ENCODE peak calls at places on chromosomes 13 and 19, in ten cellular contexts. C is lower lobe of right lung; S is GM10248; I is CD8-positive, alpha-beta T cell; J is ascending aorta; A is cardiac fibroblast; M is Peyer's patch; K is fibroblast of the aortic adventitia; H is tibial artery; N is OCI-LY7. D is an unnamed sample.

GRCh38 chr13:113129921-113130750 is 7.5 kb downstream of the F10 start:
- DNase-seq in C (peak), S (no peak), I (peak), J (peak), A (peak), M (no peak), K (no peak), H (no peak), N (no peak), D (no peak)

GRCh38 chr13:103605546-103606326 is 539.5 kb upstream of the SLC10A2 start:
- DNase-seq in C (no peak), S (no peak), I (no peak), J (no peak), A (no peak), M (no peak), K (no peak), H (no peak), N (no peak), D (no peak)

GRCh38 chr19:50368649-50369570 is 3.5 kb upstream of the NAPSA start:
- DNase-seq in C (peak), S (peak), I (peak), J (peak), A (peak), M (peak), K (peak), H (peak), N (peak), D (peak)

GRCh38 chr19:30167976-30168635 is 204.1 kb upstream of the ZNF536 start:
- DNase-seq in C (no peak), S (no peak), I (no peak), J (no peak), A (no peak), M (no peak), K (no peak), H (no peak), N (no peak), D (peak)

GRCh38 chr13:46296465-46296822 is 84.7 kb downstream of the LRRC63 start:
- DNase-seq in C (no peak), S (no peak), I (no peak), J (no peak), A (no peak), M (no peak), K (no peak), H (no peak), N (no peak), D (no peak)

GRCh38 chr19:9128171-9128570 is 1.4 kb upstream of the OR7G3 start:
- DNase-seq in C (no peak), S (no peak), I (no peak), J (no peak), A (peak), M (no peak), K (no peak), H (no peak), N (no peak), D (no peak)

GRCh38 chr13:103523853-103524252 is 457.6 kb upstream of the SLC10A2 start:
- DNase-seq in C (no peak), S (no peak), I (no peak), J (no peak), A (no peak), M (no peak), K (no peak), H (no peak), N (no peak), D (no peak)

GRCh38 chr19:44685877-44686276 is 13.1 kb upstream of the CEACAM16 start:
- DNase-seq in C (no peak), S (no peak), I (no peak), J (no peak), A (peak), M (no peak), K (peak), H (no peak), N (no peak), D (no peak)

GRCh38 chr13:70188567-70188966 is 80.3 kb upstream of the KLHL1 start:
- DNase-seq in C (no peak), S (no peak), I (no peak), J (no peak), A (no peak), M (no peak), K (no peak), H (no peak), N (no peak), D (no peak)

GRCh38 chr13:44197791-44198770 is 175.5 kb upstream of the SERP2 start:
- DNase-seq in C (no peak), S (peak), I (no peak), J (no peak), A (no peak), M (no peak), K (peak), H (no peak), N (no peak), D (peak)

GRCh38 chr19:55113570-55114039 is 3.8 kb downstream of the PPP1R12C start:
- DNase-seq in C (peak), S (no peak), I (no peak), J (peak), A (peak), M (peak), K (peak), H (peak), N (peak), D (no peak)

GRCh38 chr19:7370546-7370945 is 21.8 kb downstream of the ARHGEF18 start:
- DNase-seq in C (no peak), S (no peak), I (no peak), J (no peak), A (no peak), M (no peak), K (no peak), H (no peak), N (no peak), D (no peak)

GRCh38 chr19:43532571-43532961 is 422 bp upstream of the ZNF575 start:
- DNase-seq in C (peak), S (peak), I (no peak), J (peak), A (no peak), M (no peak), K (peak), H (peak), N (peak), D (peak)

GRCh38 chr19:17681505-17682125 is 6.5 kb downstream of the UNC13A start:
- DNase-seq in C (no peak), S (peak), I (peak), J (peak), A (peak), M (no peak), K (peak), H (no peak), N (peak), D (peak)

GRCh38 chr19:48102870-48103751 is 7.5 kb downstream of the PLA2G4C start:
- DNase-seq in C (no peak), S (no peak), I (no peak), J (no peak), A (peak), M (no peak), K (peak), H (no peak), N (peak), D (peak)

GRCh38 chr19:17755977-17756670 is 4.8 kb downstream of the FCHO1 start:
- DNase-seq in C (no peak), S (peak), I (peak), J (no peak), A (peak), M (peak), K (peak), H (no peak), N (peak), D (peak)

GRCh38 chr19:18496167-18496979 is 25.5 kb downstream of the ELL start:
- DNase-seq in C (peak), S (peak), I (peak), J (no peak), A (peak), M (peak), K (peak), H (no peak), N (no peak), D (peak)

GRCh38 chr19:41882568-41883462 is at the start of gene ARHGEF1:
- DNase-seq in C (peak), S (peak), I (peak), J (no peak), A (no peak), M (peak), K (no peak), H (peak), N (peak), D (peak)

GRCh38 chr13:33971305-33971819 is 153.4 kb downstream of the RFC3 start:
- DNase-seq in C (no peak), S (no peak), I (no peak), J (no peak), A (no peak), M (no peak), K (peak), H (no peak), N (no peak), D (no peak)

GRCh38 chr19:35142531-35143230 is 374 bp upstream of the FXYD7 start:
- DNase-seq in C (no peak), S (peak), I (peak), J (no peak), A (no peak), M (peak), K (no peak), H (peak), N (peak), D (peak)

GRCh38 chr13:76894401-76895110 is 8.4 kb upstream of the KCTD12 start:
- DNase-seq in C (no peak), S (no peak), I (no peak), J (no peak), A (no peak), M (no peak), K (no peak), H (no peak), N (no peak), D (no peak)

GRCh38 chr13:80157261-80157942 is 183.5 kb downstream of the SPRY2 start:
- DNase-seq in C (no peak), S (no peak), I (no peak), J (no peak), A (peak), M (no peak), K (peak), H (no peak), N (no peak), D (no peak)

GRCh38 chr13:27262546-27262945 is 8.1 kb upstream of the RASL11A start:
- DNase-seq in C (no peak), S (no peak), I (no peak), J (no peak), A (no peak), M (no peak), K (no peak), H (no peak), N (no peak), D (no peak)

GRCh38 chr19:28701491-28701890 is 511.5 kb downstream of the UQCRFS1 start:
- DNase-seq in C (no peak), S (no peak), I (no peak), J (no peak), A (peak), M (no peak), K (peak), H (no peak), N (no peak), D (no peak)

GRCh38 chr13:75687145-75687763 is 51.1 kb downstream of the LMO7 start:
- DNase-seq in C (no peak), S (no peak), I (no peak), J (no peak), A (peak), M (no peak), K (peak), H (no peak), N (peak), D (no peak)

GRCh38 chr13:40186636-40187323 is 479.7 kb downstream of the FOXO1 start:
- DNase-seq in C (no peak), S (no peak), I (peak), J (no peak), A (no peak), M (no peak), K (no peak), H (no peak), N (no peak), D (no peak)

GRCh38 chr13:63517376-63517775 is 2101.7 kb upstream of the PCDH20 start:
- DNase-seq in C (no peak), S (no peak), I (no peak), J (no peak), A (no peak), M (no peak), K (no peak), H (no peak), N (no peak), D (no peak)

GRCh38 chr13:79692846-79693245 is 211.9 kb downstream of the NDFIP2 start:
- DNase-seq in C (no peak), S (no peak), I (no peak), J (no peak), A (peak), M (no peak), K (peak), H (no peak), N (no peak), D (no peak)

GRCh38 chr19:40370997-40371801 is 18.8 kb downstream of the HIPK4 start:
- DNase-seq in C (no peak), S (no peak), I (no peak), J (no peak), A (no peak), M (no peak), K (no peak), H (no peak), N (no peak), D (no peak)

GRCh38 chr19:40374084-40374483 is 15.9 kb downstream of the HIPK4 start:
- DNase-seq in C (no peak), S (no peak), I (no peak), J (no peak), A (no peak), M (no peak), K (no peak), H (no peak), N (no peak), D (no peak)

GRCh38 chr19:40367577-40368434 is 19.3 kb downstream of the PLD3 start:
- DNase-seq in C (no peak), S (no peak), I (no peak), J (no peak), A (no peak), M (no peak), K (no peak), H (no peak), N (no peak), D (no peak)

GRCh38 chr19:40369797-40370196 is 20.2 kb downstream of the HIPK4 start:
- DNase-seq in C (no peak), S (no peak), I (no peak), J (no peak), A (no peak), M (no peak), K (no peak), H (no peak), N (no peak), D (no peak)

DNA sequence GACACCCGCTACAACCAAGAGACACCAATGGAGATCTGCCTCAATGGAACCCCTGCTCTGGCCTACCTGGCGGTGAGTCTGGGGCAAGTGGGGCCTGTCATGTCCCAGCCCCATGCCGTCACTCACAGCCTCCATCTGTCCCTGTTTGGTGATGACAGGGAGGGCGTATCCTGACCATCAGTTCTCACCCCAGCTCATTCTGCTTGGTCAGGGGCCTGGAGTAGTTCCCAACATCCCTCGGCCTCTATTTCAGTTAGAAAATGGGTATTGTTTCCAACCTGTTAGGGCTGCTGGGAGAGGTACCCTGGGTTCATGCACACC is 18.2 kb downstream of the HIPK4 start:
- DNase-seq in C (no peak), S (no peak), I (no peak), J (no peak), A (no peak), M (no peak), K (no peak), H (no peak), N (no peak), D (no peak)
- TF ChIP-seq CTCF in C (no peak), S (no peak), I (no peak), J (no peak), A (no peak), M (no peak), K (no peak), H (no peak), N (no peak), D (no peak)

GRCh38 chr19:2120821-2121220 is 24.1 kb downstream of the IZUMO4 start:
- DNase-seq in C (no peak), S (no peak), I (no peak), J (no peak), A (no peak), M (no peak), K (no peak), H (no peak), N (no peak), D (no peak)

GRCh38 chr19:2122982-2123381 is 26.3 kb downstream of the IZUMO4 start:
- DNase-seq in C (no peak), S (no peak), I (no peak), J (no peak), A (no peak), M (no peak), K (no peak), H (no peak), N (no peak), D (no peak)

GRCh38 chr19:2122251-2122650 is 25.5 kb downstream of the IZUMO4 start:
- DNase-seq in C (no peak), S (no peak), I (no peak), J (no peak), A (no peak), M (no peak), K (no peak), H (no peak), N (no peak), D (no peak)

GRCh38 chr19:2121416-2122051 is 24.8 kb downstream of the IZUMO4 start:
- DNase-seq in C (no peak), S (no peak), I (no peak), J (no peak), A (no peak), M (no peak), K (no peak), H (no peak), N (no peak), D (no peak)

GRCh38 chr19:2123682-2124387 is 27.1 kb downstream of the IZUMO4 start:
- DNase-seq in C (no peak), S (no peak), I (no peak), J (no peak), A (no peak), M (no peak), K (no peak), H (no peak), N (no peak), D (no peak)
- TF ChIP-seq CTCF in C (no peak), S (no peak), I (no peak), J (no peak), A (no peak), M (no peak), K (no peak), H (no peak), N (no peak), D (no peak)

GRCh38 chr13:52974711-52975110 is 53.9 kb upstream of the OLFM4 start:
- DNase-seq in C (no peak), S (no peak), I (no peak), J (no peak), A (no peak), M (no peak), K (no peak), H (no peak), N (no peak), D (no peak)
- TF ChIP-seq CTCF in C (no peak), S (no peak), I (no peak), J (no peak), A (no peak), M (no peak), K (no peak), H (no peak), N (no peak), D (no peak)

GRCh38 chr19:3476830-3477229 is 3.5 kb downstream of the SMIM24 start:
- DNase-seq in C (no peak), S (no peak), I (no peak), J (no peak), A (no peak), M (no peak), K (no peak), H (peak), N (no peak), D (no peak)
- TF ChIP-seq CTCF in C (no peak), S (no peak), I (no peak), J (no peak), A (no peak), M (no peak), K (no peak), H (no peak), N (no peak), D (no peak)

GRCh38 chr19:53812335-53812734 is 11.8 kb downstream of the NLRP12 start:
- DNase-seq in C (no peak), S (no peak), I (no peak), J (no peak), A (no peak), M (no peak), K (no peak), H (no peak), N (peak), D (no peak)
- TF ChIP-seq CTCF in C (no peak), S (no peak), I (no peak), J (no peak), A (peak), M (no peak), K (no peak), H (no peak), N (peak), D (no peak)

GRCh38 chr13:37769545-37769944 is 100.0 kb downstream of the TRPC4 start:
- DNase-seq in C (no peak), S (no peak), I (no peak), J (no peak), A (no peak), M (no peak), K (no peak), H (no peak), N (no peak), D (no peak)

GRCh38 chr13:37769078-37769477 is 100.5 kb downstream of the TRPC4 start:
- DNase-seq in C (no peak), S (no peak), I (no peak), J (no peak), A (peak), M (no peak), K (no peak), H (no peak), N (peak), D (no peak)
- TF ChIP-seq CTCF in C (no peak), S (no peak), I (no peak), J (peak), A (peak), M (no peak), K (peak), H (no peak), N (peak), D (no peak)

GRCh38 chr19:5865772-5866171 is 4.6 kb downstream of the FUT5 start:
- DNase-seq in C (no peak), S (no peak), I (no peak), J (no peak), A (no peak), M (no peak), K (no peak), H (no peak), N (no peak), D (no peak)

GRCh38 chr19:5864013-5864720 is 6.2 kb downstream of the FUT5 start:
- DNase-seq in C (no peak), S (no peak), I (no peak), J (no peak), A (no peak), M (no peak), K (no peak), H (no peak), N (no peak), D (no peak)

GRCh38 chr19:5863030-5863665 is 7.2 kb downstream of the FUT5 start:
- DNase-seq in C (no peak), S (no peak), I (no peak), J (no peak), A (no peak), M (no peak), K (no peak), H (no peak), N (no peak), D (no peak)

GRCh38 chr19:5867201-5868136 is 2.9 kb downstream of the FUT5 start:
- DNase-seq in C (no peak), S (no peak), I (no peak), J (no peak), A (no peak), M (no peak), K (no peak), H (no peak), N (no peak), D (no peak)

DNA sequence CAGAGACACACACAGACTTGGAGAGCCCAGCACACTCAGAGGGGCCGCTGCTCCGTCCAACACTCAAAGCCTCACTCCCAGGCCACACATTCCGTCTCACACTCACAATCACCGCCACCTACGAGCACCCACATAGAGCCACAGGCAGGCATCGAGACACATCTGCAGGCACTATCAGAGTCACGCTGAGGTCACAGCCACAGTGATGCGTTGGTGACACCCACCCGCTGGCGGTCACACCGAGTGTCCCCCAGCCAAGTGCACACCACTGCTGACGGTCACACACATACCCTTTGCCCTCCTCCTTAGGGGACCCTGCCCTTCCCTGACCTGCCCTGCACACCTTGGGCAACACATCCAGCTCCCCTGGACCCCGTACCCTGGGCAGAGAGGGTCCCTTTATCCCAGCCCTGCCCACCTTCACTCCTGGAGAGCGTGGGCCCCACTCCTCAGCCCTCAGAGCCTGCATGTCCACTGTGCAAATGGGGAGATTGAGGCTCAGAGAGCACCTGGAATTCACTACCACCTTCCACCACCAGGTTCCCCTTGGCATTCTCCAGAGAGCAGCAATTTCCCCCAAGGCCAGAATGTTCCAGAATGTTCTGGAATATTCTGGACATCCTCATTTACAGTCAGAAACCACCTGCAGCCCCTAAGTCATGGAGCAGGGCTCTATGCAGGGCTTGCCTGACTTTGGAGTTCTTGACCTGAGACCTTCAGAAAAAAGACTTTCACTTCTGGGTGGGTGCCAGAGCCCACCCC is 5.4 kb downstream of the FUT5 start:
- DNase-seq in C (no peak), S (no peak), I (no peak), J (no peak), A (no peak), M (no peak), K (no peak), H (no peak), N (no peak), D (no peak)
- TF ChIP-seq CTCF in C (no peak), S (no peak), I (no peak), J (no peak), A (peak), M (peak), K (peak), H (no peak), N (no peak), D (no peak)

GRCh38 chr13:36848228-36848982 is 29.4 kb downstream of the RFXAP start:
- DNase-seq in C (no peak), S (no peak), I (no peak), J (no peak), A (peak), M (no peak), K (no peak), H (no peak), N (peak), D (no peak)
- TF ChIP-seq CTCF in C (no peak), S (peak), I (no peak), J (no peak), A (no peak), M (no peak), K (peak), H (peak), N (peak), D (peak)

GRCh38 chr19:4328243-4328990 is 10.2 kb downstream of the STAP2 start:
- DNase-seq in C (peak), S (peak), I (peak), J (peak), A (peak), M (peak), K (peak), H (peak), N (peak), D (peak)
- TF ChIP-seq CTCF in C (no peak), S (no peak), I (no peak), J (no peak), A (no peak), M (no peak), K (no peak), H (no peak), N (no peak), D (no peak)